ENCODE peak calls at places on chromosomes 16 and 17, in seven cellular contexts. F, C, P, O, K, Y and E are unnamed samples.

GRCh38 chr16:50282010-50282538 is 15.7 kb downstream of the ADCY7 start:
- DNase-seq in O (no peak), P (no peak), Y (no peak), K (peak; percentile 52), C (peak; percentile 86), F (no peak), E (no peak)

GRCh38 chr17:6299275-6299674 is 135.6 kb downstream of the AIPL1 start:
- DNase-seq in P (no peak), O (no peak), K (no peak), F (no peak), C (no peak), Y (no peak), E (no peak)

GRCh38 chr17:63985387-63986140 is 12.6 kb upstream of the PRR29 start:
- DNase-seq in C (no peak), F (peak; percentile 62), Y (no peak), P (no peak), K (peak; percentile 35), O (no peak), E (no peak)

GRCh38 chr16:85777583-85778310 is 21.6 kb downstream of the EMC8 start:
- DNase-seq in P (no peak), C (no peak), O (no peak), Y (no peak), K (no peak), F (no peak), E (peak; percentile 97)

GRCh38 chr16:54402270-54402669 is 115.7 kb upstream of the IRX3 start:
- DNase-seq in O (no peak), P (peak; percentile 78), F (no peak), Y (no peak), C (no peak), K (no peak), E (no peak)

GRCh38 chr16:85334718-85335583 is 222.7 kb upstream of the CIBAR2 start:
- DNase-seq in C (no peak), Y (peak; percentile 23), O (no peak), P (peak; percentile 64), K (peak; percentile 95), F (no peak), E (no peak)

GRCh38 chr17:72657467-72658317 is 434.8 kb downstream of the SLC39A11 start:
- DNase-seq in K (no peak), C (no peak), F (no peak), Y (peak; percentile 41), P (no peak), O (no peak), E (no peak)

GRCh38 chr16:53080345-53081031 is 25.7 kb downstream of the CHD9 start:
- DNase-seq in O (no peak), C (no peak), F (no peak), K (no peak), Y (no peak), P (peak; percentile 78), E (peak; percentile 82)

GRCh38 chr16:678858-679807 is 1.1 kb upstream of the STUB1 start:
- DNase-seq in F (peak; percentile 79), C (no peak), P (peak; percentile 91), Y (peak; percentile 74), K (peak; percentile 88), O (no peak), E (no peak)

GRCh38 chr17:850086-850827 is 68.1 kb downstream of the MRM3 start:
- DNase-seq in P (no peak), C (no peak), Y (no peak), K (no peak), F (no peak), O (no peak), E (no peak)

GRCh38 chr17:8859029-8859803 is 8.3 kb downstream of the PIK3R6 start:
- DNase-seq in K (peak; percentile 33), O (no peak), F (no peak), Y (peak; percentile 18), P (no peak), C (no peak), E (no peak)

GRCh38 chr17:12917401-12917800 is 100.4 kb downstream of the ELAC2 start:
- DNase-seq in F (no peak), C (no peak), K (peak; percentile 3), O (no peak), Y (no peak), P (no peak), E (no peak)

GRCh38 chr17:74037320-74037719 is 166.2 kb upstream of the RPL38 start:
- DNase-seq in C (no peak), Y (no peak), K (peak; percentile 15), P (peak; percentile 66), O (no peak), F (no peak), E (no peak)

GRCh38 chr17:58517378-58517927 is 3.0 kb upstream of the MTMR4 start:
- DNase-seq in F (no peak), P (no peak), Y (no peak), C (no peak), O (no peak), K (no peak), E (no peak)

GRCh38 chr17:20241855-20242254 is 225.5 kb downstream of the LGALS9B start:
- DNase-seq in C (no peak), Y (no peak), F (no peak), P (no peak), O (no peak), K (no peak), E (no peak)

GRCh38 chr17:82231562-82232321 is 2.9 kb downstream of the SLC16A3 start:
- DNase-seq in K (peak; percentile 91), O (no peak), F (peak; percentile 85), Y (peak; percentile 94), C (no peak), P (no peak), E (peak; percentile 95)

GRCh38 chr17:82232322-82232785 is 3.5 kb downstream of the SLC16A3 start:
- DNase-seq in C (no peak), O (no peak), P (no peak), Y (no peak), K (no peak), F (no peak), E (no peak)

GRCh38 chr17:82230627-82231311 is 1.9 kb downstream of the SLC16A3 start:
- DNase-seq in Y (peak; percentile 87), F (no peak), P (peak; percentile 77), K (peak; percentile 94), O (no peak), C (no peak), E (peak; percentile 91)

GRCh38 chr17:82229686-82230626 is 1.1 kb downstream of the SLC16A3 start:
- DNase-seq in O (no peak), C (no peak), Y (peak; percentile 74), P (no peak), K (no peak), F (no peak), E (no peak)

DNA sequence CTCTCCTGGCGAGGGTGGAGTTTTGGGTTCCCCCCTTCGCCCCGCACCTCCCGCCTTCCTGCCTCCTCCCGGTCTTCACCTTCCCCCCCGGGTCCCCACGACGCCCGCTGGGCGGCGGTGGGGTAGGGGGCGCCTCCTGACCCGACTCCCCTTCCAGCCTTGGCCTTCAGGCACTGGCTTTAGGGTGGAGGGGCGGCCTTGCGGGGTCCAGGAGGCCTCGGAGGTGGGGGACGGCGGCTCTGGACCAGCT is 2.4 kb downstream of the SLC16A3 start:
- DNase-seq in Y (no peak), F (no peak), C (no peak), O (no peak), K (no peak), P (no peak), E (no peak)
- TF ChIP-seq JUND in Y (no peak), F (no peak), C (no peak), O (no peak), K (no peak), P (no peak), E (no peak)

GRCh38 chr17:3208484-3208883 is 1.0 kb downstream of the OR1A1 start:
- DNase-seq in P (no peak), C (no peak), Y (no peak), O (no peak), F (no peak), K (no peak), E (no peak)
- TF ChIP-seq JUND in P (no peak), C (no peak), Y (no peak), O (no peak), F (no peak), K (no peak), E (no peak)

GRCh38 chr17:49439305-49439672 is 24.6 kb upstream of the PHB1 start:
- DNase-seq in Y (no peak), P (no peak), K (no peak), F (peak; percentile 54), O (no peak), C (no peak), E (no peak)

GRCh38 chr17:49438885-49439284 is 24.2 kb upstream of the PHB1 start:
- DNase-seq in F (no peak), P (peak; percentile 62), O (no peak), K (no peak), C (no peak), Y (no peak), E (no peak)

GRCh38 chr17:49440581-49440980 is 25.9 kb upstream of the PHB1 start:
- DNase-seq in C (no peak), Y (no peak), F (no peak), O (no peak), K (no peak), P (no peak), E (no peak)

GRCh38 chr17:49438439-49438861 is 23.8 kb upstream of the PHB1 start:
- DNase-seq in K (no peak), O (no peak), P (no peak), F (peak; percentile 61), Y (peak; percentile 41), C (no peak), E (no peak)

GRCh38 chr17:49439673-49440571 is 25.2 kb upstream of the PHB1 start:
- DNase-seq in F (peak; percentile 32), P (no peak), Y (peak; percentile 49), O (no peak), K (no peak), C (no peak), E (no peak)
- TF ChIP-seq JUND in F (no peak), P (no peak), Y (no peak), O (no peak), K (no peak), C (no peak), E (no peak)

GRCh38 chr17:17714261-17714866 is 33.1 kb downstream of the RAI1 start:
- DNase-seq in O (no peak), C (no peak), K (no peak), Y (no peak), P (no peak), F (no peak), E (no peak)

GRCh38 chr17:17712268-17712924 is 31.1 kb downstream of the RAI1 start:
- DNase-seq in P (no peak), F (no peak), O (no peak), Y (no peak), K (no peak), C (peak; percentile 68), E (no peak)

GRCh38 chr17:17711708-17712141 is 30.5 kb downstream of the RAI1 start:
- DNase-seq in O (no peak), K (no peak), C (no peak), Y (peak; percentile 52), F (no peak), P (peak; percentile 50), E (no peak)

GRCh38 chr17:17714879-17715278 is 33.6 kb downstream of the RAI1 start:
- DNase-seq in P (no peak), Y (no peak), C (no peak), F (no peak), O (no peak), K (no peak), E (no peak)

DNA sequence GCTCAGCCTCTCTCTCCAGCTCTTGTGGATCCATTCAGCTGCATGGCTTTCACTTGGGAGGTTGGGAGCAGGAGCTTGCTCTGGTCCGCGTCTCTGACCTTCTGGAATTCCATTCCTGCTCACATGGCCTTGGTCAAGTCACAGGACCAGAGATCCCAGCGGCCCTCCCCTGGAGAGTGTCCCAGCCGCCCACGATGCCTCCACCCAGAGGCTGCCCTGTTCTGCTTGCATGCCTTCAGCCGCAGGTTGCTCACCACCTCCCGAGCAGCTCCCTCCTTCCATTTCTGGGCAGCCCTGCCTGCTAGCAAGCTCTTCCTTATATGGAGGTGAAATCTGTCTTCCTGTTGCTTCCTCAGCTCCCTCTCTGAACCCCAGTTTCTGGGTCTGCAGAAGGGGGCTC is 32.6 kb downstream of the RAI1 start:
- DNase-seq in O (no peak), K (no peak), C (no peak), F (no peak), Y (peak; percentile 61), P (no peak), E (no peak)
- TF ChIP-seq JUND in O (no peak), K (no peak), C (no peak), F (no peak), Y (no peak), P (no peak), E (no peak)